ENCODE peak calls at places on chromosome 22, in seven cellular contexts. V is SK-N-SH, G is A549, Y is H1, R is GM12878, E is HepG2, X is K562. F is an unnamed sample.

GRCh38 chr22:30332551-30332950 is 5.8 kb upstream of the TBC1D10A start:
- DNase-seq in V (no peak), G (no peak), Y (no peak), R (no peak), E (no peak), X (no peak), F (no peak)

GRCh38 chr22:24088796-24089195 is 77.7 kb downstream of the CABIN1 start:
- DNase-seq in V (no peak), G (no peak), Y (no peak), R (no peak), E (no peak), X (no peak), F (peak; percentile 55)

GRCh38 chr22:47417699-47418098 is 655.2 kb downstream of the TBC1D22A start:
- DNase-seq in V (no peak), G (no peak), Y (no peak), R (no peak), E (no peak), X (no peak), F (no peak)

GRCh38 chr22:48572951-48573350 is 1254.7 kb downstream of the BRD1 start:
- DNase-seq in V (no peak), G (no peak), Y (no peak), R (no peak), E (no peak), X (no peak), F (no peak)

GRCh38 chr22:30196141-30196866 is 50.3 kb downstream of the LIF start:
- DNase-seq in V (no peak), G (peak; percentile 100), Y (peak; percentile 58), R (peak; percentile 43), E (peak; percentile 84), X (peak; percentile 70), F (peak; percentile 100)

GRCh38 chr22:23261900-23262450 is 81.7 kb downstream of the BCR start:
- DNase-seq in V (no peak), G (no peak), Y (no peak), R (no peak), E (no peak), X (no peak), F (no peak)

GRCh38 chr22:33722817-33723216 is 197.5 kb downstream of the LARGE1 start:
- DNase-seq in V (no peak), G (no peak), Y (no peak), R (no peak), E (no peak), X (no peak), F (no peak)

GRCh38 chr22:38187413-38188212 is 6.0 kb upstream of the PLA2G6 start:
- DNase-seq in V (no peak), G (no peak), Y (no peak), R (no peak), E (peak; percentile 56), X (no peak), F (peak; percentile 71)

GRCh38 chr22:24176630-24177029 is 4.7 kb upstream of the SUSD2 start:
- DNase-seq in V (no peak), G (no peak), Y (no peak), R (no peak), E (no peak), X (no peak), F (no peak)

GRCh38 chr22:40498454-40499186 is 128.2 kb downstream of the SGSM3 start:
- DNase-seq in V (no peak), G (peak; percentile 97), Y (no peak), R (no peak), E (peak; percentile 99), X (no peak), F (peak; percentile 97)

GRCh38 chr22:30208631-30209603 is 37.6 kb downstream of the LIF start:
- DNase-seq in V (peak; percentile 61), G (peak; percentile 71), Y (no peak), R (no peak), E (peak; percentile 65), X (peak; percentile 86), F (peak; percentile 97)

GRCh38 chr22:40898850-40899357 is 37.0 kb upstream of the DNAJB7 start:
- DNase-seq in V (peak; percentile 23), G (peak; percentile 49), Y (no peak), R (peak; percentile 44), E (peak; percentile 62), X (peak; percentile 66), F (peak; percentile 67)

GRCh38 chr22:50399751-50400331 is 56.7 kb downstream of the PPP6R2 start:
- DNase-seq in V (peak; percentile 71), G (peak; percentile 49), Y (peak; percentile 72), R (no peak), E (peak; percentile 16), X (peak; percentile 49), F (no peak)

GRCh38 chr22:27299181-27300085 is 502.1 kb downstream of the MN1 start:
- DNase-seq in V (peak; percentile 59), G (no peak), Y (no peak), R (no peak), E (no peak), X (peak; percentile 5), F (no peak)

GRCh38 chr22:38260760-38261477 is 11.9 kb downstream of the TMEM184B start:
- DNase-seq in V (no peak), G (no peak), Y (no peak), R (no peak), E (peak; percentile 61), X (no peak), F (peak; percentile 29)

GRCh38 chr22:37930952-37931440 is 22.4 kb downstream of the C22orf23 start:
- DNase-seq in V (no peak), G (no peak), Y (no peak), R (no peak), E (no peak), X (no peak), F (no peak)

GRCh38 chr22:42742940-42743339 is 22.3 kb upstream of the A4GALT start:
- DNase-seq in V (no peak), G (no peak), Y (peak; percentile 72), R (no peak), E (no peak), X (no peak), F (no peak)

GRCh38 chr22:17243524-17243923 is 24.3 kb upstream of the ADA2 start:
- DNase-seq in V (no peak), G (peak; percentile 9), Y (no peak), R (peak; percentile 84), E (no peak), X (peak; percentile 9), F (no peak)

GRCh38 chr22:50581950-50582561 is 593 bp downstream of the CHKB start:
- DNase-seq in V (no peak), G (no peak), Y (no peak), R (no peak), E (no peak), X (no peak), F (no peak)

GRCh38 chr22:28813772-28814518 is 13.6 kb upstream of the XBP1 start:
- DNase-seq in V (no peak), G (peak; percentile 76), Y (no peak), R (no peak), E (peak; percentile 99), X (no peak), F (no peak)

GRCh38 chr22:48740731-48741405 is 1086.8 kb downstream of the BRD1 start:
- DNase-seq in V (no peak), G (no peak), Y (peak; percentile 24), R (no peak), E (no peak), X (no peak), F (no peak)

GRCh38 chr22:17402304-17402703 is 33.0 kb downstream of the CECR2 start:
- DNase-seq in V (no peak), G (no peak), Y (no peak), R (no peak), E (no peak), X (no peak), F (no peak)

GRCh38 chr22:24284747-24285203 is 14.1 kb downstream of the SPECC1L start:
- DNase-seq in V (no peak), G (no peak), Y (no peak), R (no peak), E (no peak), X (peak; percentile 62), F (peak; percentile 53)

GRCh38 chr22:43014062-43014875 is 680 bp downstream of the PACSIN2 start:
- DNase-seq in V (peak; percentile 54), G (no peak), Y (peak; percentile 75), R (no peak), E (peak; percentile 32), X (peak; percentile 49), F (no peak)

GRCh38 chr22:29145321-29146072 is 60.2 kb upstream of the EMID1 start:
- DNase-seq in V (no peak), G (no peak), Y (peak; percentile 46), R (no peak), E (no peak), X (no peak), F (no peak)

GRCh38 chr22:36739185-36739584 is 35.6 kb upstream of the CACNG2 start:
- DNase-seq in V (no peak), G (no peak), Y (no peak), R (no peak), E (no peak), X (no peak), F (no peak)

GRCh38 chr22:36737776-36738175 is 34.2 kb upstream of the CACNG2 start:
- DNase-seq in V (no peak), G (no peak), Y (no peak), R (no peak), E (no peak), X (no peak), F (no peak)

GRCh38 chr22:36738416-36739020 is 35.0 kb upstream of the CACNG2 start:
- DNase-seq in V (no peak), G (no peak), Y (no peak), R (no peak), E (no peak), X (no peak), F (no peak)

GRCh38 chr22:36734171-36735058 is 30.9 kb upstream of the CACNG2 start:
- DNase-seq in V (no peak), G (no peak), Y (no peak), R (no peak), E (no peak), X (no peak), F (peak; percentile 51)

GRCh38 chr22:36736701-36737320 is 33.3 kb upstream of the CACNG2 start:
- DNase-seq in V (no peak), G (no peak), Y (no peak), R (no peak), E (no peak), X (no peak), F (no peak)
- TF ChIP-seq RFX5 in V (no peak), G (no peak), Y (no peak), R (no peak), E (no peak), X (no peak), F (no peak)

GRCh38 chr22:46061431-46062231 is 84.7 kb upstream of the WNT7B start:
- DNase-seq in V (peak; percentile 45), G (no peak), Y (peak; percentile 84), R (no peak), E (peak; percentile 9), X (no peak), F (no peak)
- TF ChIP-seq RFX5 in V (no peak), G (no peak), Y (no peak), R (no peak), E (no peak), X (no peak), F (no peak)

GRCh38 chr22:25658641-25659040 is 83.3 kb upstream of the MYO18B start:
- DNase-seq in V (no peak), G (no peak), Y (no peak), R (no peak), E (no peak), X (no peak), F (no peak)
- TF ChIP-seq RFX5 in V (no peak), G (no peak), Y (no peak), R (no peak), E (no peak), X (no peak), F (no peak)

DNA sequence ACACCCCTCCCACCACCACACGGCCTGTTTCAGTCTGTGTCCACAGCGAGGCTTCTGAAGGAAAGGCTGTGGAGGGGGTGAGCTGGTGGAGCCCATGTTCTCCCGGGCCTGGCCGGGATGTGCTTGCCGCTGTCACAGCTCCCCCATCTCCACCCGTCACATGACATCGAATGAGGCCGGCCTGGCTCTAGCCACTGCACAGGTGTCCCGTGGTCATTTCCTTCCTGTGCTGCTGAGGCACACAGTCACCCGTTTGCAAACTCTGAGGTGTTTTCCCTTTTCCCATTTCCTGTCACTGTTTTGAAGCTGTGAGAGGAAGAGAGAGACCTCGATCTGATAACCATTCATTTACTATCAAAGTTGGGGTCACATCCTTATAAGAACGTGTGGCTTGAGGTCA is 55.7 kb upstream of the CLDN5 start:
- DNase-seq in V (no peak), G (no peak), Y (no peak), R (peak; percentile 7), E (no peak), X (peak; percentile 38), F (no peak)
- TF ChIP-seq RFX5 in V (no peak), G (no peak), Y (no peak), R (no peak), E (no peak), X (no peak), F (no peak)

F was measured in IMR-90.